ENCODE peak calls at places on chromosomes 7 and 10, in seven cellular contexts. B is gastrocnemius medialis; K is foreskin keratinocyte; S is upper lobe of left lung; M is adrenal gland; P is colonic mucosa; A is CD4-positive, alpha-beta T cell. O is an unnamed sample.

GRCh38 chr10:102435529-102436233 is 3.3 kb upstream of the CUEDC2 start:
- DNase-seq in B (no peak), K (no peak), S (peak), M (no peak), P (no peak), A (no peak), O (no peak)

GRCh38 chr10:123884351-123884906 is 7.2 kb downstream of the CPXM2 start:
- DNase-seq in B (no peak), K (no peak), S (no peak), M (no peak), P (no peak), A (no peak), O (no peak)

GRCh38 chr10:132417957-132418441 is 21.0 kb downstream of the PWWP2B start:
- DNase-seq in B (no peak), K (no peak), S (peak), M (no peak), P (no peak), A (no peak), O (no peak)

GRCh38 chr7:5172196-5172800 is 17.7 kb upstream of the WIPI2 start:
- DNase-seq in B (no peak), K (peak), S (no peak), M (no peak), P (no peak), A (no peak), O (no peak)

GRCh38 chr7:141231018-141231792 is 157.3 kb downstream of the TMEM178B start:
- DNase-seq in B (no peak), K (no peak), S (no peak), M (peak), P (no peak), A (no peak), O (no peak)

GRCh38 chr10:84818956-84819355 is 490.6 kb downstream of the CCSER2 start:
- DNase-seq in B (no peak), K (no peak), S (no peak), M (no peak), P (no peak), A (no peak), O (no peak)

GRCh38 chr10:4033341-4033896 is 248.4 kb upstream of the KLF6 start:
- DNase-seq in B (no peak), K (no peak), S (no peak), M (no peak), P (no peak), A (no peak), O (no peak)

GRCh38 chr10:124646483-124647352 is 97.5 kb downstream of the FAM53B start:
- DNase-seq in B (peak), K (peak), S (peak), M (peak), P (peak), A (no peak), O (peak)

DNA sequence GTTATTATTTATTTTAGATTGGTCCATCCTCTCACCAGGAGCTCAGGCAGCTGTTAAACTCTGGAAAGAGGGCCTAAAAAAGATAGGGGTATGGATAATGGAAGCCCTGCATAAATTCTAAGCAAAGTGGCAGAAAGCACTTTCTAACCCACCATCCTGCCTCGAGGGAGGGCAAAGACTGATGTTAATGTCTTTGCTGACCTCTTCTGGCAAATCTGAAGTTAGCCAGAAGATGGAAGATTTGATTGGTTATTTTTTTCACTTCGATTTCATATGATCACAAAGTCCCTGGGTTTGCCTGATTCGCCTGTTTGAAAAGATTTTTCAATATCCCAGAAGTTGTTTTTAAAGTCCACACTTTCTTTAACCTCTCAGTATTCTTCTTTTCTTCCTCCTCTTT is 24.8 kb downstream of the OR9A2 start:
- DNase-seq in B (no peak), K (peak), S (no peak), M (no peak), P (no peak), A (no peak), O (no peak)
- TF ChIP-seq CTCF in B (no peak), K (peak), S (no peak), M (no peak), P (no peak), A (no peak), O (no peak)

DNA sequence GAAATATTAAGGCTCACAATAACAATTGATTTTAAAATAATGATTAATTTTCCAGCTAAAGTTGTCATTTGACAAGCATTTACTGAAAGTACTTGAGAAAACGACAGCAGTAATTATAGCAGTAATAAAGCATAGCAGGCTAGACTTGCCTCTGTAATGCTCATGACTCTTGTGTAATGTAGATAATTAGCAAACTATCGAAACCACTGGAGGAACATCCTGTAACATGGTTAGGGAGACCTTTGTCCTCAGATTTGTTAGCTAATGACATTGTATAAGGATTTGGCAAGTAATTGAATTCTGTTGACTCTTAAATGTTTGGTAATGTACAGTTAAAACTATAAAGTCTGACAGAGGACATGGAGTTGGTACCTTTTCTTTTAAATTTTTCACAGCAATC is 24.8 kb downstream of the ARL4A start:
- DNase-seq in B (no peak), K (no peak), S (no peak), M (no peak), P (no peak), A (no peak), O (no peak)
- H3K27ac ChIP-seq in B (no peak), K (no peak), S (no peak), M (no peak), P (peak), A (no peak), O (no peak)

GRCh38 chr10:71753091-71753959 is 20.0 kb downstream of the VSIR start:
- DNase-seq in B (peak), K (no peak), S (peak), M (peak), P (peak), A (no peak), O (no peak)
- TF ChIP-seq CTCF in B (no peak), K (no peak), S (no peak), M (no peak), P (no peak), A (no peak), O (no peak)

DNA sequence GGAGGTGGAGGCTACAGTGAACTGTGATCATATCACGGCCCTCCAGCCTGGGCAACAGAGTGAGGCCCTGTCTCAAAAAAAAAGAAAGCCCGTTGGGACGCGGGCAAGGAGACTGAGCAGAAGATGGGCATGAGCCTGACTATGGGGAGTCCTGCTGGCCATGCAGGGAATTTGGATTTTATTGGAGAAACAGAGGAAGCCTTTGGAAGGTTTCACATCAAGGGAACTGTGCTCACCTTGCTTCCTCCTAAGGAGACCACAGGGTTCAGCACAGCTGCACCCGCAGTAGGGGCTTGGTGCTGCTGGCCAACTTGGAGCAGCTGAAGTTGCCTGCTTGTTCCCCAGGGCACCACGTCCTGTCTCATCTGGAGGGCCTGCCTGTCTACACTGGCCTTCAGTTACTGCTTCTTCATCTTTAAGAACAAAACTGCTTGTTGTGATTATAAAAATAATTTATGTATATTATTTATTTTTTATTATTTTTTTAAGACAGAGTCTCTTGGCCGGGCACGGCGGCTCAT is 1.5 kb downstream of the IQCE start:
- DNase-seq in B (no peak), K (peak), S (no peak), M (no peak), P (no peak), A (no peak), O (no peak)
- H3K27ac ChIP-seq in B (no peak), K (no peak), S (no peak), M (no peak), P (peak), A (no peak), O (no peak)

DNA sequence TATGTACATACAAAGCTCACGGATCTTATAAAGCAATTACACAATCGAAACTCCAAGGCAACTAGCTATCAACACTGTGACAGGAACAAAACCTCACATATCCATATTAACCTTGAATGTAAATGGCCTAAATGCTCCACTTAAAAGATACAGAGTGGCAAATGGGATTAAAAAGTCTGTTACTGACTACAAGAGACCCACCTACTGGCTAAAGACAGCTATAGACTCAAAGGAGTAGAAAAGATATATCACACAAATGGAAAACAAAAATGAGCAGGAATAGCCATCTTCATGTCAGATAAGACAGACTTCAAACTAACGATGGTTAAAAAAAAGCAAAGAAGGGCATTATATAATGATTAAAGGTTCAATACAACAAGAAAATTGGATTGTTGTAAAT is 246.7 kb downstream of the ADRA2A start:
- DNase-seq in B (no peak), K (no peak), S (no peak), M (no peak), P (no peak), A (no peak), O (no peak)
- TF ChIP-seq CTCF in B (no peak), K (no peak), S (no peak), M (peak), P (no peak), A (no peak), O (no peak)

DNA sequence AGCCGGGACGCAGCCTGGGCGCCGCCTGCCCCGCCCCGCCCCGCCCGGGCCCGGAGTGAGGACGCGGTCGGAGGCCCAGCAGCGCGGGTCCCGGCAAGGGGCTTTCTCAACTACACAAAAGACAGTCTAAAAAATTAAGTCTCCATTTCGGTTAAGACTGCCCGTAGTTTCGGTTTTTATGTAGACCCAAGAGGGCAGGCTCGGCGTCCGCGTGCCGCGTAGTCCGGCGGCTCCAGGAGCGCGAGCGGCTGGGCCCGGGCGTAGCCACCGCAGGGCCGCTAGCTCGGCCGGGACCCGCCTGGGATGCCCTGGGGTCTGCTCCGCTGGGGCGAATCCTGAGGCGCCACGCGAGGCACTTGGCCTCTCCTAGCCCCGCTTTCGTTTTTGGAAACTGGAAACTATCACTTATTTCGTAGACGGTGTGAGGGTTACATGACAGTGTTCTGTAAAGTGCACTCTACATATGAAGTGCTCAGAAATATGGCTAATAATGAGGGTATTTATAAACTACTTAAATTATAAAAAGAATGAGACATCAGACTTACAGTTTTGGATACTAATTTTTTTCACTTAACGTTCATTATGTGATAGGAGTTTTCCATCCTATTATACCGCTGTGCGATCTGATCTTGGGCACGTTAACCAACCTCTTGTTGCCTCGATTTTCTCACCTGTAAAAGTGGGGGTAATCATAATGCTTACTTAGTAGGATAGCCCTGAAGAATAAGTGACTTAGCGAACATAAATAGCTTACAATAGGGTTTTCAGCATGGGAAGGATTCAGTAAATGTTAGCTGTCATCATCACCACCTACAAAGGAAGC is 592 bp downstream of the BLVRA start:
- DNase-seq in B (no peak), K (no peak), S (peak), M (peak), P (peak), A (peak), O (no peak)
- H3K27ac ChIP-seq in B (peak), K (peak), S (peak), M (peak), P (peak), A (peak), O (peak)

GRCh38 chr10:91635401-91636400 is 2.8 kb upstream of the PPP1R3C start:
- DNase-seq in B (peak), K (peak), S (peak), M (peak), P (peak), A (peak), O (peak)
- TF ChIP-seq CTCF in B (peak), K (peak), S (peak), M (peak), P (peak), A (peak), O (peak)

GRCh38 chr10:80171248-80171660 is 34.1 kb downstream of the ANXA11 start:
- DNase-seq in B (no peak), K (peak), S (peak), M (no peak), P (peak), A (no peak), O (no peak)

GRCh38 chr10:80170641-80171040 is 34.7 kb downstream of the ANXA11 start:
- DNase-seq in B (peak), K (no peak), S (no peak), M (no peak), P (no peak), A (no peak), O (no peak)

GRCh38 chr10:80168679-80169380 is 36.3 kb downstream of the PLAC9 start:
- DNase-seq in B (no peak), K (no peak), S (no peak), M (no peak), P (no peak), A (peak), O (no peak)

GRCh38 chr10:80168111-80168511 is 35.6 kb downstream of the PLAC9 start:
- DNase-seq in B (peak), K (no peak), S (no peak), M (no peak), P (no peak), A (no peak), O (no peak)

DNA sequence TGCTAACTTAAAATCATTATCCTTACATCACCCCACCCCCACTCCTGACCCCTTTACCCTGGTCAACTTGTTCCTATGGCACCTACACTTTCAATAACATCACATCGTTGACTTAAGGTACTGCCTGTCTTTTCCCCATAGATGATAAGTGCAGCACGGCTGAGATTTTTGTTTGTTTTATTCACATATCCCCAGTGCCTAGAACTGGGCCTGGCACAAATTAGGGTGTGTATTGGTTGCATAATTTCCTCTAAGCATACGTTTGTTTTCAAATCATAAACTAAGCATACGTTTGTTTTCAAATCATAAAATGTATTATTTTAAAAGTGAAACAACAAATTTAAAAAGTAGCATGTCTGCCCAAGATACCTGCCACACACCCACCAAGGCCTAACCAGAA is 35.3 kb downstream of the ANXA11 start:
- DNase-seq in B (no peak), K (no peak), S (no peak), M (no peak), P (peak), A (no peak), O (no peak)
- H3K27ac ChIP-seq in B (peak), K (no peak), S (no peak), M (no peak), P (peak), A (no peak), O (no peak)

DNA sequence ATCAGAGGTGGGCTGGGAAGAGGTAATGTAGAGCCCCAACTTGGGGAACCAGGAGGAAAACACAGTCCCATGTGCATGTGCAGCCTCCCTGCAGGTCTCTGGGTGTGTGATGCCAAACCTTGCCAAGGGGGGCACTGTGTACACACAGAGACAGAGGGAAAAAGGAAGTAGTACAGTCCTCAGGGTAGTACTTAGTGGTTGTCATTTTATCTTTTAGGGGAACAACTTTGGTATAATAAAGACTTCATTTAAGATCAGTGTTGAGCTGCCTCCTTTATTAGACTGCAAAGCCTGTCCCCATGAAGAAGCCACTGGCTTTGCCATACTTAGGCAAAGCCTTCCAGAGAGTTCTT is 151.8 kb downstream of the CDH23 start:
- DNase-seq in B (no peak), K (no peak), S (no peak), M (no peak), P (no peak), A (no peak), O (no peak)
- TF ChIP-seq CTCF in B (no peak), K (peak), S (no peak), M (peak), P (no peak), A (no peak), O (no peak)

GRCh38 chr10:114749545-114749944 is 72.0 kb upstream of the FHIP2A start:
- DNase-seq in B (no peak), K (no peak), S (peak), M (no peak), P (no peak), A (no peak), O (no peak)
- H3K27ac ChIP-seq in B (peak), K (no peak), S (peak), M (no peak), P (no peak), A (no peak), O (no peak)

O was measured in thoracic aorta.